ENCODE peak calls at places on chromosomes 13 and 19, in four cellular contexts. G, D, A and N are unnamed samples.

GRCh38 chr13:27997904-27998522 is 9.5 kb upstream of the URAD start:
- DNase-seq in G (peak; percentile 48), D (peak; percentile 68), A (no peak), N (peak; percentile 76)

GRCh38 chr19:20321139-20321656 is 154.2 kb downstream of the ZNF486 start:
- DNase-seq in G (no peak), D (no peak), A (no peak), N (no peak)

GRCh38 chr19:19064811-19065745 is 1.3 kb downstream of the SLC25A42 start:
- DNase-seq in G (no peak), D (peak; percentile 54), A (peak; percentile 56), N (peak; percentile 35)

GRCh38 chr13:38202730-38203129 is 146.9 kb upstream of the UFM1 start:
- DNase-seq in G (no peak), D (no peak), A (no peak), N (no peak)

GRCh38 chr13:31923134-31923763 is 108.3 kb upstream of the FRY start:
- DNase-seq in G (peak; percentile 3), D (no peak), A (no peak), N (no peak)

GRCh38 chr19:58261968-58262921 is 16.5 kb upstream of the ZNF8 start:
- DNase-seq in G (no peak), D (no peak), A (no peak), N (no peak)

GRCh38 chr19:13934785-13935109 is 3.5 kb downstream of the PODNL1 start:
- DNase-seq in G (no peak), D (no peak), A (no peak), N (no peak)

GRCh38 chr13:29397265-29397664 is 198.2 kb downstream of the SLC7A1 start:
- DNase-seq in G (no peak), D (no peak), A (no peak), N (no peak)

GRCh38 chr13:44422755-44423643 is 49.4 kb downstream of the SERP2 start:
- DNase-seq in G (no peak), D (no peak), A (no peak), N (no peak)

GRCh38 chr19:18379803-18380747 is 5.9 kb upstream of the GDF15 start:
- DNase-seq in G (peak; percentile 98), D (peak; percentile 77), A (no peak), N (peak; percentile 27)

GRCh38 chr19:55694656-55695491 is 19.8 kb downstream of the EPN1 start:
- DNase-seq in G (no peak), D (no peak), A (no peak), N (no peak)

GRCh38 chr19:6473652-6474051 is 7.9 kb downstream of the DENND1C start:
- DNase-seq in G (no peak), D (peak; percentile 63), A (no peak), N (no peak)

GRCh38 chr19:34269968-34270621 is 15.7 kb downstream of the GARRE1 start:
- DNase-seq in G (peak; percentile 46), D (peak; percentile 53), A (no peak), N (no peak)
- TF ChIP-seq FOXJ3 in G (no peak), D (no peak), A (no peak), N (no peak)

DNA sequence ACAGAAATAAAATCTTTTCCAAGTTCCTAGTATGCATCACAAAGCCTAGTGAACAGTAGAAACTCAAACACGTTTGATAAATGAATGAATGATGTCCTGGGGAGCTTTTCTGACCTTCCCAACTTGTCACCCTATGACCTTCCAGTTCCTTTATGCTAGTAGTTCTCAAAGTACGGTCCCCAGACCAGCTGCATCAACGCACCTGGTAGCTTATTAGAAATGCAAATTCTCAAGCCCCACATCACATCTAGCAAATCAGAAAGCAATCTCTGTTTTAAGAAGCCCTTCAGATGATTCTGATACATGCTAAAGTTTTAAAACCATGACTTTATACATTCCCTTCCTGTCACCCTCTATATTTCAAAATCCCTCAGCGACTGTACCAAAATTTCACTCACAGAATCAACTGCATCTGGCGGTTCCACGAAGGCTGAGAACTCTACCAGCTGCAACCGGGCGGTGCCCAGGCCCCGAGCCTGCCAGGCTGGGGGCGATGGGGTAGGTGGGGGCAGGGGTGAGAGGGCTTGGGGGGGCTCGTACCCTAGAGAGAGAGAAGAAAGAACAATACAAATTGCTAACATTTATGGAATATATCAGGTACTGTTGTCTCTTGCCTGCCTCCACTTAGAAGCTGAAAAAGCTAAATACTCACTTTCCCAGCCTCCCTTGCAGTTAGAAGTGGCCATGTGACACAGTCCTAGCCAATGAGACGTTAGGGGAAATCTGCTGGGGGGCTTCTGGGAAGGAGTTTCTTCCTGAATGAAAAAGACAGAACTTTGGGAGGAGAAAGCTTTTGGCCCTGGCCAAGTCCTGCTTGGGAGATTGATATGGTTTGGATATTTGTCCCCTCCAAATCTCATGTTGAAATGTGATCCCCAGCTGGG is 13.3 kb downstream of the CD37 start:
- DNase-seq in G (no peak), D (no peak), A (no peak), N (no peak)
- TF ChIP-seq FOXJ3 in G (no peak), D (no peak), A (no peak), N (no peak)

GRCh38 chr13:79483302-79483701 is 2.3 kb downstream of the NDFIP2 start:
- DNase-seq in G (no peak), D (no peak), A (no peak), N (no peak)
- TF ChIP-seq FOXJ3 in G (no peak), D (no peak), A (no peak), N (no peak)

GRCh38 chr19:46299695-46300094 is 2.9 kb downstream of the HIF3A start:
- DNase-seq in G (no peak), D (no peak), A (no peak), N (no peak)
- TF ChIP-seq FOXJ3 in G (no peak), D (no peak), A (no peak), N (no peak)

GRCh38 chr19:8519388-8519787 is 5.4 kb upstream of the ZNF414 start:
- DNase-seq in G (no peak), D (no peak), A (no peak), N (no peak)

GRCh38 chr19:8518536-8518935 is 4.6 kb upstream of the ZNF414 start:
- DNase-seq in G (no peak), D (no peak), A (no peak), N (no peak)

GRCh38 chr19:8513687-8514504 is at the start of gene ZNF414:
- DNase-seq in G (peak; percentile 83), D (peak; percentile 98), A (peak; percentile 98), N (peak; percentile 100)

GRCh38 chr19:8515317-8515716 is 1.4 kb upstream of the ZNF414 start:
- DNase-seq in G (no peak), D (peak; percentile 54), A (no peak), N (no peak)

DNA sequence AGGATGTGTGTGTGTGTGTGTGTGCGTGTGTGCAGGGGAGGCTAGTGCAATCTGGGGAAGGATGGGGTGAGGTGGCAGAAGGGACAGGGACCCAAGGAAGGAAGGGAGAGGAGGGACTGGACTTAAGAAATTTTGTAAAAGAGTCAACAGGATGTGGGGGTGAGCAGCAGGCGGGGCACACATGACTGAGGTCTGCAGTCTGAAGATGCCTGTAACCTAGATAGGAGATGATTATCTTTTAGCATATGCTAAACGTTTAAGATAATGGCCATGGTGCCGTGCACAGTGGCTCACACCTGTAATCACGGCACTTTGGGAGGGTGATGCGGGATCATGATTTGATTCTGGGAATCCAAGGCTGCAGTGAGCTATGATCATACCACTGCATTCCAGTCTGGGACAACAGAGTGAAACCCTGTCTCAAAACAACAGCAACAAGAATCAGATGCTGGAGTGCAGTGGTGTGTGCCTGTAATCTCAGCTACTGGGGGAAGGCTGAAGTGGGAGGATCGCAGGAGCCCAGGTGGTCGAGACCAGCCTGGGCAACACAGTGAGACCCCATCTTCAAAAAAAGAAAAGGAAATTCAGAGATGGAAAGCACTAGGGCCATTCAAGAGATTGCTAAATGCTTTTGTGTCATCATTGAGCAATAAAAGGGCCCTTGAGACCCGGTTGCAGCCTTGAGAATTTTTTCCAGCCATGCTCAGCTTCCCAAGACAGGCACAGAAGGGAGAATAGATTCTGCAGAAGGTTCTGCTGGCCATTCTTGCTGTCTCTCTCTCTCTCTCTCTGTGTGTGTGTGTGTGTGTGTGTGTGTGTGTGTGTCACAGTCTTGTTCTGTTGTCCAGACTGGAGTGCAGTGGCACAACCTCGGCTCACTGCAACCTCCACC is 3.8 kb upstream of the ZNF414 start:
- DNase-seq in G (no peak), D (no peak), A (no peak), N (no peak)
- TF ChIP-seq FOXJ3 in G (no peak), D (no peak), A (no peak), N (no peak)

GRCh38 chr19:1221141-1221903 is 15.7 kb downstream of the STK11 start:
- DNase-seq in G (peak; percentile 38), D (no peak), A (peak; percentile 91), N (peak; percentile 65)
- TF ChIP-seq FOXJ3 in G (no peak), D (no peak), A (no peak), N (no peak)

GRCh38 chr19:7852851-7853759 is 21.1 kb downstream of the PRR36 start:
- DNase-seq in G (peak; percentile 90), D (peak; percentile 91), A (peak; percentile 97), N (peak; percentile 96)
- TF ChIP-seq FOXJ3 in G (peak; percentile 80), D (no peak), A (no peak), N (no peak)

DNA sequence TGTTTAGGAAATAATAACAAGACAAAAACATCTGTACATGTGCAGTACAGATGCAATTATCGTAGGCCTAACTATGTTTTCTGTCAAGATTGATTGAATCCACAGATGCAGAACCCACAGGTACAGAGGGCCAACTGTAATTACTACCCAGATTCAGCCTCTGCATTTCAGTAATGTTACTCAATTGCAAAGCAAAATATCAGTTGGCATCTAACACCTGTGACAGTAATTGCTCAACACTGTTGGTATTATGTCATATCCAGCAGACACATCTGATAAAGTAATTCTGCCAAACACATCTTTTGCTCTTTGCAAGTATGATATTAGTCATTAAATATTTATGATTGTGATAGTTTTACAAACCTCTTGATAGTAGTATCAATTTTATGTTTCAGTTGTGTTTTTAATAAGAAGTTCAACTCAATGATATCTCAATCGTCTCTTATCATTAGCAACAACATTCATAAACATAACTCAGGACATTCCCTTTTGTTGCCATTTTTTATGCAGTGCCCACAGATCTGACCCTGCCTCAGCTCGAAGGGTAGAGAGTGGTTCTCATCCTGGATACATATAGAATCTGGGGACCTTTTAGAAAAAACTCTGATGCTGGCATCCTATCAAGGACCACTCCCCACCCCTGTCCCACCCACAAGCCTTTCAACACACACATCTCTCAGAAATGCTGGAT is 104.7 kb downstream of the MYCBP2 start:
- DNase-seq in G (no peak), D (no peak), A (no peak), N (no peak)
- TF ChIP-seq FOXJ3 in G (no peak), D (no peak), A (no peak), N (no peak)

GRCh38 chr13:109496216-109496615 is 290.2 kb downstream of the IRS2 start:
- DNase-seq in G (no peak), D (no peak), A (no peak), N (no peak)

GRCh38 chr13:109500146-109500773 is 286.1 kb downstream of the IRS2 start:
- DNase-seq in G (no peak), D (peak; percentile 1), A (peak; percentile 72), N (peak; percentile 29)

GRCh38 chr13:109497917-109498316 is 288.5 kb downstream of the IRS2 start:
- DNase-seq in G (no peak), D (no peak), A (no peak), N (no peak)

GRCh38 chr13:109494955-109495354 is 291.4 kb downstream of the IRS2 start:
- DNase-seq in G (no peak), D (no peak), A (peak; percentile 72), N (no peak)
- TF ChIP-seq FOXJ3 in G (no peak), D (no peak), A (no peak), N (no peak)

DNA sequence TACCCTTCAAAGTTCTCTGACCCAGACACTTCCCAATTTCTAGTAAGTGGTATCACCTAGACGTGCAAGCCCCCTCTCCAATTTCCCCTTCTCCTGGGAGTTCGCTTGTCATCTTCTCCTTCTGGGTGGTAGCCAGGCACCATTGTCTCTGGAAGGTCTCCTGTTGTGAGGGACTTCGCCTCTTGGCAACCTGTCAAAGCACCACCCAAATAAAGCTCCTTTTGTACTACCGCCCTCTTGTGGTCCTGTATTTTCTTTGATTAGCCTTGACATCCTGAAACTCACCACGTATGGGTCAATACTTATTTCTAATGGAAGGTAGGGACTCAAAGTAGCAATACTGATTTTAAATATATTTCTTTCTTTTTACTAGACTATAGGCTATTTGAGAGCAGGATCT is 8.2 kb downstream of the GPC5 start:
- DNase-seq in G (peak; percentile 79), D (peak; percentile 93), A (peak; percentile 21), N (peak; percentile 53)
- TF ChIP-seq FOXJ3 in G (no peak), D (no peak), A (no peak), N (no peak)